ENCODE peak calls at places on chromosome 1, in four cellular contexts. G, S, W and T are unnamed samples.

GRCh38 chr1:25952851-25953401 is 44.9 kb downstream of the PAFAH2 start:
- DNase-seq in G (no peak), W (no peak), S (no peak), T (no peak)

GRCh38 chr1:32464191-32464715 is 619 bp upstream of the ZBTB8B start:
- DNase-seq in W (no peak), S (no peak), G (no peak), T (no peak)

GRCh38 chr1:40662864-40663263 is 2.6 kb downstream of the RIMS3 start:
- DNase-seq in S (no peak), G (no peak), W (no peak), T (no peak)

GRCh38 chr1:112866151-112866550 is 89.8 kb downstream of the SLC16A1 start:
- DNase-seq in W (no peak), S (no peak), G (no peak), T (no peak)

GRCh38 chr1:174680101-174680500 is 232.3 kb downstream of the GPR52 start:
- DNase-seq in W (no peak), S (no peak), G (no peak), T (no peak)

GRCh38 chr1:4331371-4332163 is 322.8 kb upstream of the AJAP1 start:
- DNase-seq in W (no peak), G (no peak), S (no peak), T (no peak)

GRCh38 chr1:63822540-63822939 is 48.7 kb downstream of the ROR1 start:
- DNase-seq in G (no peak), S (no peak), W (no peak), T (no peak)

GRCh38 chr1:32984090-32984828 is 19.6 kb upstream of the RNF19B start:
- DNase-seq in S (no peak), G (peak), W (no peak), T (peak)

GRCh38 chr1:148166558-148167492 is 14.7 kb upstream of the NBPF11 start:
- DNase-seq in W (no peak), G (no peak), S (peak), T (no peak)

GRCh38 chr1:31934706-31935629 is 3.2 kb downstream of the PTP4A2 start:
- DNase-seq in W (no peak), G (no peak), S (no peak), T (no peak)

GRCh38 chr1:37288900-37289299 is 185.5 kb upstream of the ZC3H12A start:
- DNase-seq in W (no peak), G (no peak), S (no peak), T (peak)

GRCh38 chr1:68384321-68384813 is 65.4 kb downstream of the RPE65 start:
- DNase-seq in S (no peak), G (no peak), W (peak), T (no peak)

GRCh38 chr1:46317323-46317722 is 13.8 kb downstream of the UQCRH start:
- DNase-seq in G (no peak), S (peak), W (no peak), T (no peak)

DNA sequence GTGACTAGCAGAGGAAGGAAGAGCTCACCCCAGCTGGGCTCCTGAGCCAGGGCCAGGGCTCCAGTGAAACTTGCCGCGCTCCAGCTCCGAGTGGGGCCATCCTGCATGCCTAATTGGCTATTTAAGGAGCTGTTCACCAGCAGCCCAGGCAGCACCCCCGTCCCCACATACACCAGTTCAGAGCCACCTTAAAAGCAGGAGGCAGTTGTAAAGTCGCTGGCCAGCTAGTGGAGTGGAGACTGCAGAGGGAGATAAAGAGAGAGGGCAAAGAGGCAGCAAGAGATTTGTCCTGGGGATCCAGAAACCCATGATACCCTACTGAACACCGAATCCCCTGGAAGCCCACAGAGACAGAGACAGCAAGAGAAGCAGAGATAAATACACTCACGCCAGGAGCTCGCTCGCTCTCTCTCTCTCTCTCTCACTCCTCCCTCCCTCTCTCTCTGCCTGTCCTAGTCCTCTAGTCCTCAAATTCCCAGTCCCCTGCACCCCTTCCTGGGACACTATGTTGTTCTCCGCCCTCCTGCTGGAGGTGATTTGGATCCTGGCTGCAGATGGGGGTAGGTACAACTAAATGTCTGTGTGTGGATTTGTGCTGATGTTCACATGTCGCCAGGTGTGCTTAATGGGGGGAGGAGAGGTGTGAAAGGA is at the start of gene CA14:
- DNase-seq in W (no peak), S (no peak), G (peak), T (no peak)
- TF ChIP-seq TCF7 in W (no peak), S (no peak), G (no peak), T (no peak)

DNA sequence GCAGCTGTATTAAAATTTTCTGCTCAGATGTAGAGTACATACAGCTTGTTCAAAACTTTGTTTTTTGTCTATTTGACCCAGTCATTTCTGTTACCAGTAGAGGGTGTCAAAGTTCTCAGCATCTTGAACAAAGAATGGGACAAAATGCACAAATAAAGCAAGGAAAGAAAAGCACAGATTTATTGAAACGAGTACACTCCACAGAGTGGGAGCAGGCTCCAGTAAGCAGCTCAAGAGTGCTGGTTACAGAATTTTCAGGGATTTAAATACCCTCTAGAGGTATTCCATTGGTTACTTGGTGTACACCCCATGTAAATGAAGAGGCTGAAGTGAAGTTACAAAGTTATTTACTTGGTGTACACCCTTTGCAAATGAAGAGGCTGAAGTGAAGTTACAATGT is 8.9 kb upstream of the PRMT6 start:
- DNase-seq in W (no peak), S (no peak), G (no peak), T (no peak)
- TF ChIP-seq TCF7 in W (no peak), S (no peak), G (no peak), T (no peak)

GRCh38 chr1:1630191-1630964 is 1.6 kb upstream of the MMP23B start:
- DNase-seq in G (peak), S (no peak), W (no peak), T (peak)

GRCh38 chr1:1631793-1632420 is at the start of gene MMP23B:
- DNase-seq in G (peak), W (no peak), S (no peak), T (no peak)

GRCh38 chr1:1629430-1630190 is 2.4 kb upstream of the MMP23B start:
- DNase-seq in S (no peak), W (no peak), G (peak), T (no peak)

GRCh38 chr1:1628656-1629429 is 3.1 kb upstream of the MMP23B start:
- DNase-seq in S (no peak), G (peak), W (no peak), T (no peak)

DNA sequence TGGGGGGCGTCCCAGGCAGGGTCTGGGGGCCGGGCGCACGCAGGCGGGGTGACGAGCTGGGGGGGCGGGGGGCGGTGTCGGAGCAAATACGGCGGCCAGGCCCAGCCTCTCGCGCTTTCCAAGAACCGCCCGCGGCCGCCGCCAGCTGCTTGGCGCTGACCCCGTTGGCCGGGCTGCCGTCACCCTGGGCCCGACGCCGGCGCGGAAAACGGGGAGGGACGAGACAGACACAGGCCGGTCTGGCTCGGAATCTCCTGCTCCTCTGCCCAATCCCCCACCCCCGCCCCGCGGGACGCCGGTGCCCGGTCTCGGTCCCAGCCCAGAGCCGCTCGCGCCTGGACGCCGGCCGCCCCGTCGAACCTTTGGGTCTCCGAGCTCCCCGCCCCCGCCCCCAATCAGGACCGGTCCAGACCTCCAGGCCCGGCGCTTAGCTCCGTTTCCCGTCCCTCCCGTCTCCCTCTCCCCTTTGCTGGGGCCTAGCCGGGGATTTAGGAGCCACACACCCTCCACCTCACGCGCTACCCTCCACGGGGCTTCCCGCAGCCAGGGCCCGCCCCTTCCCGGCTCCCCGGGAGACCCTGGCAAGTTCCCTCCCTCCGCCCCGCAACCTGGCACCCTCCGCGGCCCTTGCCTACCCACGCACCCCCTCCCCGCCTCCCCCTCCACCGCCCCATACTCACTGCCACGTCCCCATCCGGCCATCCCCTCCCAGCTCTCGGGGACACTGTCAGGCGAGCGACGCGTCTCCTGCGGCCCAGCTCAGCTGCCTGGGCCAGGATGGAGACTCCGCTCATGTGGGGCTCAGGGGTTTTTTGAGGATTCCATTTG is 794 bp upstream of the MMP23B start:
- DNase-seq in G (peak), W (no peak), S (no peak), T (no peak)
- TF ChIP-seq TCF7 in G (no peak), W (no peak), S (no peak), T (no peak)

DNA sequence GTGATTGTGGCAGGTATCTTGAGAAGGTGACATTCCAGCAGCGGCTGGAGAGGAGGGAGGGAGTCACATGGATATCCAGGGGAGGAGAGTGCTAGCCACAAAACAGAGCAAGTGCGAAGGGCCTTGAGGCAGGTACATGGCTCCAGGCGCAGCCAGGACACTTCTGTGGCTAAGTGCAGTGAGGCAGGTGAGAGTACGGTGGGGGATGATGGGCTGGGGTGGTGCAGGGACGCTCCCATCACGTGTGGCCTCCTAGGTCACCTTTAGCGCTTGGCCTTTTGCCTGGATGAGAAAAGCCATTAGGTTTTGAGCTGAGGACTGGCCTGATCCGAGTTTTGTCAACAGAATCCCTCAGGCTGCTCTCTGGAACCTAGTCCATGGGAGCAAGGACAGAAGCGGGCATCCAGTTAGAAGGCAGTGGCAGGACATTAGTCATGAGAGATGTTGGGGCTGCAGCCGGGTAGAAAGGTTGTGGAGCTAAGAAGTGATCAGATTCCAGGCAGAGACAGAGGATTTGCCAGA is 31.6 kb downstream of the SMYD2 start:
- DNase-seq in S (no peak), W (no peak), G (no peak), T (no peak)
- TF ChIP-seq TCF7 in S (no peak), W (no peak), G (no peak), T (no peak)

DNA sequence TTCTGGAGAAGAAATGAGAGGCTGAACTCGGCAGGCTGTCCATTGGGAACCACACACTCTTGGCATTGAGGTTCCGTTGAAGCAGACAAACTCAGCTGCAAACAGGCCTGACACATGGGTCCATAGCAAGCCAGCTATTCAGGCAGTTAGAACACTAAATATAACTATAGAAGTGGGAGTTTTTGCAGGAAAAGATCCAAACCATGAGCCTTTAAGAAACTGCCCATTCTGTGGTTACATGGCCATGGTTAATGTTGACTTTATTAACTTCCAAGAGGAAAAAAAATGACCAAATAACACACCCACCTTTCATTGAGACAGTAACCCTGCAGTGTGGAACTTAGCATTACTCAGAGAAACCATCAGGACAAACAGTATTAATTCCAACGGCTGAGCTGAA is 84.7 kb upstream of the BCL10 start:
- DNase-seq in W (peak), S (no peak), G (no peak), T (no peak)
- TF ChIP-seq TCF7 in W (no peak), S (no peak), G (no peak), T (no peak)

GRCh38 chr1:212646588-212646987 is 38.0 kb downstream of the ATF3 start:
- DNase-seq in G (no peak), W (no peak), S (no peak), T (no peak)

GRCh38 chr1:212650228-212650627 is 41.7 kb downstream of the ATF3 start:
- DNase-seq in S (no peak), W (no peak), G (no peak), T (no peak)

GRCh38 chr1:212647004-212647403 is 38.4 kb downstream of the ATF3 start:
- DNase-seq in W (no peak), G (no peak), S (no peak), T (no peak)

GRCh38 chr1:212648431-212648830 is 39.9 kb downstream of the ATF3 start:
- DNase-seq in S (no peak), G (no peak), W (no peak), T (no peak)

GRCh38 chr1:212649020-212649419 is 40.5 kb downstream of the ATF3 start:
- DNase-seq in W (no peak), G (no peak), S (no peak), T (no peak)
- TF ChIP-seq TCF7 in W (no peak), G (no peak), S (no peak), T (no peak)

DNA sequence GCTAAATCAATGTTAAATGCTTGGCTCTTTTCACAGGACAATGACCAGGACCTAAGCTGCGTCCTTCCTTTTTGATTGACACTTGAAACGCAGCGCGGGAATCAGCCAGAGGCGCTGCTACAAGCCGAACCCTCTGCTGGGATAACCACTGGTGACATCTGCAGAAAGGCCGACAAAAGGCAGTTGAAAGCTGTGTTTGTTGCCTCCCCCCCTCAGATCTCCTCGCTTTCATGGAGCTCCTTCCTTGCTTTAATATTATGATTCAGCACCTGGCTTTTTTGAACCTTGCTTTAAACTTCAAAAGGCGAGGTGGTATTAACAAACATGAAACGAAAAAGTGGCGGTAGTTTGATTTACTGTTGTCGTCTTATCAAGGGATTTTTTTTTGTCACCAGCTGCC is 204.5 kb upstream of the PROX1 start:
- DNase-seq in S (no peak), W (no peak), G (no peak), T (no peak)
- TF ChIP-seq TCF7 in S (no peak), W (no peak), G (no peak), T (no peak)